ENCODE peak calls at places on chromosome 18, in seven cellular contexts. M is NCI-H1092 treated with DMSO at 0.1 percent for 48 hours, N is mesenchymal stem cell, X is myocyte, H is GM12865, A is hypothalamus, E is NB4. Z is an unnamed sample.

GRCh38 chr18:72427721-72428120 is 116.4 kb downstream of the CBLN2 start:
- DNase-seq in H (no peak), E (no peak), M (no peak), N (no peak), X (peak), A (no peak), Z (no peak)

GRCh38 chr18:53943463-53943862 is 281.0 kb downstream of the MBD2 start:
- DNase-seq in E (no peak), H (no peak), A (no peak), N (no peak), M (no peak), X (no peak), Z (no peak)

GRCh38 chr18:70499218-70499691 is 210.4 kb downstream of the SOCS6 start:
- DNase-seq in M (no peak), N (no peak), H (peak), A (no peak), X (no peak), E (peak), Z (no peak)

GRCh38 chr18:36454848-36455458 is 157.4 kb downstream of the FHOD3 start:
- DNase-seq in N (no peak), H (no peak), M (peak), A (no peak), X (no peak), E (no peak), Z (peak)

GRCh38 chr18:48408727-48409590 is at the start of gene ZBTB7C:
- DNase-seq in A (peak), X (peak), M (peak), E (peak), H (no peak), N (peak), Z (peak)

GRCh38 chr18:551404-552061 is 28.6 kb upstream of the CETN1 start:
- DNase-seq in A (no peak), M (no peak), H (peak), N (no peak), X (no peak), E (no peak), Z (no peak)

GRCh38 chr18:27400001-27400400 is 214.9 kb upstream of the CHST9 start:
- DNase-seq in X (no peak), H (no peak), M (no peak), E (peak), N (peak), A (no peak), Z (peak)

GRCh38 chr18:26504831-26505230 is 43.5 kb downstream of the KCTD1 start:
- DNase-seq in A (no peak), M (peak), X (no peak), N (no peak), H (no peak), E (no peak), Z (peak)

GRCh38 chr18:63405986-63406385 is 16.3 kb downstream of the VPS4B start:
- DNase-seq in H (no peak), M (no peak), E (no peak), N (no peak), A (no peak), X (no peak), Z (no peak)

GRCh38 chr18:10660485-10660884 is 134.7 kb downstream of the NAPG start:
- DNase-seq in E (no peak), A (no peak), H (no peak), X (peak), N (no peak), M (peak), Z (no peak)

GRCh38 chr18:331231-331771 is 63.5 kb upstream of the THOC1 start:
- DNase-seq in A (no peak), N (no peak), X (peak), E (peak), M (no peak), H (no peak), Z (no peak)

GRCh38 chr18:79509536-79509930 is 113.8 kb downstream of the NFATC1 start:
- DNase-seq in X (no peak), N (no peak), A (no peak), H (no peak), M (no peak), E (no peak), Z (no peak)

GRCh38 chr18:9321709-9322108 is 12.9 kb upstream of the TWSG1 start:
- DNase-seq in N (no peak), A (no peak), M (no peak), X (peak), H (no peak), E (no peak), Z (no peak)

GRCh38 chr18:76821356-76821874 is 942 bp upstream of the ZNF236 start:
- DNase-seq in A (no peak), X (no peak), H (no peak), N (no peak), M (peak), E (peak), Z (no peak)

GRCh38 chr18:63095768-63096167 is 223.8 kb downstream of the BCL2 start:
- DNase-seq in N (no peak), E (no peak), A (no peak), X (no peak), M (no peak), H (peak), Z (no peak)

GRCh38 chr18:21444465-21445023 is 156.0 kb downstream of the ESCO1 start:
- DNase-seq in X (peak), A (peak), H (peak), M (peak), E (peak), N (peak), Z (peak)

GRCh38 chr18:37270046-37270665 is 295.4 kb downstream of the CELF4 start:
- DNase-seq in A (peak), H (peak), N (peak), M (no peak), E (peak), X (peak), Z (no peak)

GRCh38 chr18:22563098-22563707 is 145.5 kb upstream of the CTAGE1 start:
- DNase-seq in E (peak), X (peak), H (peak), A (no peak), M (peak), N (peak), Z (peak)

GRCh38 chr18:47754311-47755101 is 176.0 kb downstream of the SMAD2 start:
- DNase-seq in N (no peak), X (no peak), H (peak), E (peak), M (peak), A (no peak), Z (peak)

GRCh38 chr18:506264-506663 is 5.8 kb upstream of the COLEC12 start:
- DNase-seq in H (no peak), M (no peak), A (no peak), N (no peak), X (no peak), E (no peak), Z (no peak)